ENCODE peak calls at places on chromosomes 13 and 19, in five cellular contexts. O is kidney, S is germinal center, F is spleen, G is NCI-H524. T is an unnamed sample.

GRCh38 chr19:9721861-9722260 is 46.7 kb downstream of the ZNF846 start:
- DNase-seq in O (no peak), S (peak), F (no peak), G (peak), T (no peak)

GRCh38 chr13:110524484-110525254 is 36.9 kb downstream of the RAB20 start:
- DNase-seq in O (no peak), S (no peak), F (no peak), G (peak), T (peak)

GRCh38 chr13:107421951-107422350 is 793.4 kb downstream of the LIG4 start:
- DNase-seq in O (no peak), S (no peak), F (no peak), G (no peak), T (no peak)

GRCh38 chr13:48078251-48078656 is 16.6 kb downstream of the MED4 start:
- DNase-seq in O (no peak), S (peak), F (no peak), G (no peak), T (peak)

GRCh38 chr13:67355791-67356190 is 125.7 kb upstream of the PCDH9 start:
- DNase-seq in O (no peak), S (no peak), F (no peak), G (no peak), T (no peak)

GRCh38 chr13:110816500-110816899 is 98.4 kb downstream of the ANKRD10 start:
- DNase-seq in O (no peak), S (no peak), F (no peak), G (no peak), T (no peak)

GRCh38 chr19:1259206-1259872 is 9.8 kb upstream of the CIRBP start:
- DNase-seq in O (peak), S (no peak), F (peak), G (no peak), T (peak)

GRCh38 chr13:20160346-20161274 is at the start of gene GJA3:
- DNase-seq in O (no peak), S (peak), F (peak), G (peak), T (no peak)

GRCh38 chr19:590396-590745 is 690 bp downstream of the HCN2 start:
- DNase-seq in O (no peak), S (no peak), F (no peak), G (peak), T (no peak)

GRCh38 chr13:93118081-93118615 is 108.5 kb upstream of the GPC6 start:
- DNase-seq in O (no peak), S (no peak), F (no peak), G (no peak), T (no peak)

GRCh38 chr19:10289836-10290438 is at the start of gene ICAM5:
- DNase-seq in O (no peak), S (peak), F (peak), G (peak), T (no peak)

GRCh38 chr19:1051791-1052190 is 11.9 kb downstream of the ABCA7 start:
- DNase-seq in O (no peak), S (no peak), F (no peak), G (no peak), T (no peak)

GRCh38 chr13:95858286-95859075 is 181.5 kb downstream of the DNAJC3 start:
- DNase-seq in O (no peak), S (no peak), F (no peak), G (no peak), T (no peak)

GRCh38 chr19:1066748-1067340 is at the start of gene ARHGAP45:
- DNase-seq in O (peak), S (peak), F (peak), G (no peak), T (no peak)

GRCh38 chr19:46466536-46467199 is 4.7 kb downstream of the PNMA8A start:
- DNase-seq in O (peak), S (no peak), F (no peak), G (no peak), T (no peak)

GRCh38 chr13:94201022-94201421 is 278.5 kb downstream of the DCT start:
- DNase-seq in O (no peak), S (no peak), F (no peak), G (no peak), T (no peak)

GRCh38 chr19:53177986-53178385 is 15.2 kb downstream of the ZNF665 start:
- DNase-seq in O (no peak), S (no peak), F (no peak), G (no peak), T (no peak)

GRCh38 chr13:112248406-112248760 is 127.8 kb upstream of the SPACA7 start:
- DNase-seq in O (no peak), S (no peak), F (peak), G (no peak), T (no peak)

GRCh38 chr19:50893047-50893737 is 18.0 kb downstream of the KLK4 start:
- DNase-seq in O (no peak), S (no peak), F (no peak), G (no peak), T (no peak)

T was measured in cerebellar cortex.